ENCODE peak calls at places on chromosome 9, in nine cellular contexts. One of them, this sample, is unnamed.

GRCh38 chr9:35520404-35520790 is 30.5 kb downstream of the RUSC2 start:
- DNase-seq in WTC11: no peak
- DNase-seq in prostate gland: no peak
- DNase-seq in AG09309: no peak
- DNase-seq in left ventricle myocardium inferior: no peak
- DNase-seq in cardiac fibroblast: no peak
- DNase-seq in GM20000: no peak
- DNase-seq in Calu3: no peak
- DNase-seq in cardiac muscle cell: no peak
- DNase-seq in this sample: no peak

GRCh38 chr9:128027166-128027539 is 40.0 kb downstream of the NAIF1 start:
- DNase-seq in WTC11: no peak
- DNase-seq in AG09309: no peak
- DNase-seq in left ventricle myocardium inferior: no peak
- DNase-seq in cardiac muscle cell: peak
- DNase-seq in prostate gland: no peak
- DNase-seq in cardiac fibroblast: peak
- DNase-seq in Calu3: no peak
- DNase-seq in GM20000: no peak
- DNase-seq in this sample: no peak

GRCh38 chr9:105401651-105402050 is 46.2 kb upstream of the FSD1L start:
- DNase-seq in cardiac muscle cell: peak
- DNase-seq in WTC11: no peak
- DNase-seq in cardiac fibroblast: peak
- DNase-seq in AG09309: no peak
- DNase-seq in prostate gland: no peak
- DNase-seq in GM20000: no peak
- DNase-seq in left ventricle myocardium inferior: no peak
- DNase-seq in Calu3: no peak
- DNase-seq in this sample: no peak

GRCh38 chr9:93824386-93825294 is 130.5 kb downstream of the BARX1 start:
- DNase-seq in left ventricle myocardium inferior: no peak
- DNase-seq in GM20000: peak
- DNase-seq in cardiac fibroblast: no peak
- DNase-seq in Calu3: no peak
- DNase-seq in cardiac muscle cell: no peak
- DNase-seq in prostate gland: no peak
- DNase-seq in AG09309: no peak
- DNase-seq in WTC11: no peak
- DNase-seq in this sample: no peak

GRCh38 chr9:99807276-99807852 is 14.3 kb upstream of the NR4A3 start:
- DNase-seq in WTC11: peak
- DNase-seq in left ventricle myocardium inferior: peak
- DNase-seq in cardiac muscle cell: peak
- DNase-seq in prostate gland: peak
- DNase-seq in cardiac fibroblast: peak
- DNase-seq in AG09309: no peak
- DNase-seq in Calu3: peak
- DNase-seq in GM20000: peak
- DNase-seq in this sample: peak

GRCh38 chr9:93496285-93496684 is 42.9 kb upstream of the FAM120AOS start:
- DNase-seq in AG09309: no peak
- DNase-seq in cardiac muscle cell: no peak
- DNase-seq in cardiac fibroblast: no peak
- DNase-seq in prostate gland: no peak
- DNase-seq in left ventricle myocardium inferior: no peak
- DNase-seq in Calu3: no peak
- DNase-seq in GM20000: no peak
- DNase-seq in WTC11: no peak
- DNase-seq in this sample: no peak

GRCh38 chr9:6944093-6944551 is 186.3 kb downstream of the KDM4C start:
- DNase-seq in WTC11: no peak
- DNase-seq in Calu3: no peak
- DNase-seq in AG09309: peak
- DNase-seq in GM20000: no peak
- DNase-seq in left ventricle myocardium inferior: no peak
- DNase-seq in prostate gland: no peak
- DNase-seq in cardiac muscle cell: peak
- DNase-seq in cardiac fibroblast: peak
- DNase-seq in this sample: no peak

GRCh38 chr9:2655411-2655901 is 33.9 kb downstream of the VLDLR start:
- DNase-seq in left ventricle myocardium inferior: no peak
- DNase-seq in prostate gland: no peak
- DNase-seq in cardiac fibroblast: peak
- DNase-seq in AG09309: peak
- DNase-seq in WTC11: no peak
- DNase-seq in cardiac muscle cell: peak
- DNase-seq in GM20000: peak
- DNase-seq in Calu3: no peak
- DNase-seq in this sample: peak

GRCh38 chr9:79574166-79574565 is 2.4 kb downstream of the TLE4 start:
- DNase-seq in left ventricle myocardium inferior: no peak
- DNase-seq in prostate gland: no peak
- DNase-seq in GM20000: no peak
- DNase-seq in WTC11: no peak
- DNase-seq in AG09309: no peak
- DNase-seq in cardiac fibroblast: no peak
- DNase-seq in cardiac muscle cell: no peak
- DNase-seq in Calu3: no peak
- DNase-seq in this sample: no peak

GRCh38 chr9:126592461-126592860 is 21.3 kb upstream of the LMX1B start:
- DNase-seq in Calu3: no peak
- DNase-seq in cardiac fibroblast: no peak
- DNase-seq in prostate gland: no peak
- DNase-seq in AG09309: no peak
- DNase-seq in left ventricle myocardium inferior: no peak
- DNase-seq in WTC11: no peak
- DNase-seq in cardiac muscle cell: no peak
- DNase-seq in GM20000: no peak
- DNase-seq in this sample: no peak

GRCh38 chr9:81534138-81534865 is 155.0 kb downstream of the TLE1 start:
- DNase-seq in prostate gland: no peak
- DNase-seq in cardiac fibroblast: no peak
- DNase-seq in cardiac muscle cell: no peak
- DNase-seq in left ventricle myocardium inferior: no peak
- DNase-seq in GM20000: no peak
- DNase-seq in WTC11: no peak
- DNase-seq in AG09309: no peak
- DNase-seq in Calu3: no peak
- DNase-seq in this sample: no peak

GRCh38 chr9:700365-701282 is 140.9 kb upstream of the DMRT1 start:
- DNase-seq in WTC11: no peak
- DNase-seq in prostate gland: no peak
- DNase-seq in GM20000: no peak
- DNase-seq in AG09309: no peak
- DNase-seq in cardiac fibroblast: no peak
- DNase-seq in Calu3: no peak
- DNase-seq in left ventricle myocardium inferior: no peak
- DNase-seq in cardiac muscle cell: no peak
- DNase-seq in this sample: no peak

GRCh38 chr9:93232388-93232965 is 48.5 kb downstream of the WNK2 start:
- DNase-seq in cardiac muscle cell: no peak
- DNase-seq in left ventricle myocardium inferior: no peak
- DNase-seq in AG09309: no peak
- DNase-seq in prostate gland: no peak
- DNase-seq in GM20000: no peak
- DNase-seq in cardiac fibroblast: no peak
- DNase-seq in WTC11: no peak
- DNase-seq in Calu3: no peak
- DNase-seq in this sample: no peak

GRCh38 chr9:116873937-116874900 is 187.1 kb downstream of the TRIM32 start:
- DNase-seq in Calu3: no peak
- DNase-seq in cardiac fibroblast: no peak
- DNase-seq in GM20000: no peak
- DNase-seq in cardiac muscle cell: no peak
- DNase-seq in left ventricle myocardium inferior: no peak
- DNase-seq in AG09309: no peak
- DNase-seq in WTC11: no peak
- DNase-seq in prostate gland: no peak
- DNase-seq in this sample: no peak

GRCh38 chr9:37001461-37001860 is 32.6 kb downstream of the PAX5 start:
- DNase-seq in left ventricle myocardium inferior: no peak
- DNase-seq in prostate gland: no peak
- DNase-seq in WTC11: no peak
- DNase-seq in cardiac fibroblast: no peak
- DNase-seq in GM20000: peak
- DNase-seq in AG09309: no peak
- DNase-seq in Calu3: no peak
- DNase-seq in cardiac muscle cell: no peak
- DNase-seq in this sample: no peak

GRCh38 chr9:34079181-34079580 is 30.5 kb upstream of the UBAP2 start:
- DNase-seq in cardiac fibroblast: no peak
- DNase-seq in left ventricle myocardium inferior: no peak
- DNase-seq in GM20000: no peak
- DNase-seq in cardiac muscle cell: no peak
- DNase-seq in Calu3: no peak
- DNase-seq in WTC11: no peak
- DNase-seq in AG09309: no peak
- DNase-seq in prostate gland: no peak
- DNase-seq in this sample: no peak

GRCh38 chr9:3467593-3468219 is 58.1 kb downstream of the RFX3 start:
- DNase-seq in prostate gland: peak
- DNase-seq in left ventricle myocardium inferior: peak
- DNase-seq in WTC11: peak
- DNase-seq in AG09309: peak
- DNase-seq in Calu3: peak
- DNase-seq in cardiac fibroblast: peak
- DNase-seq in cardiac muscle cell: peak
- DNase-seq in GM20000: peak
- DNase-seq in this sample: peak

GRCh38 chr9:126327750-126328120 is 1.1 kb downstream of the MVB12B start:
- DNase-seq in GM20000: no peak
- DNase-seq in WTC11: no peak
- DNase-seq in AG09309: no peak
- DNase-seq in cardiac fibroblast: no peak
- DNase-seq in left ventricle myocardium inferior: no peak
- DNase-seq in prostate gland: no peak
- DNase-seq in cardiac muscle cell: no peak
- DNase-seq in Calu3: no peak
- DNase-seq in this sample: no peak

GRCh38 chr9:122346478-122347347 is 24.1 kb upstream of the PTGS1 start:
- DNase-seq in GM20000: peak
- DNase-seq in Calu3: peak
- DNase-seq in AG09309: no peak
- DNase-seq in prostate gland: peak
- DNase-seq in left ventricle myocardium inferior: peak
- DNase-seq in cardiac muscle cell: peak
- DNase-seq in cardiac fibroblast: peak
- DNase-seq in WTC11: peak
- DNase-seq in this sample: peak

GRCh38 chr9:133658442-133659431 is 22.6 kb downstream of the DBH start:
- DNase-seq in left ventricle myocardium inferior: peak
- DNase-seq in cardiac muscle cell: peak
- DNase-seq in cardiac fibroblast: peak
- DNase-seq in Calu3: peak
- DNase-seq in WTC11: peak
- DNase-seq in prostate gland: peak
- DNase-seq in AG09309: no peak
- DNase-seq in GM20000: no peak
- DNase-seq in this sample: no peak
- TF ChIP-seq CTCF in left ventricle myocardium inferior: no peak
- TF ChIP-seq CTCF in cardiac muscle cell: no peak
- TF ChIP-seq CTCF in cardiac fibroblast: no peak
- TF ChIP-seq CTCF in Calu3: no peak
- TF ChIP-seq CTCF in WTC11: no peak
- TF ChIP-seq CTCF in prostate gland: no peak
- TF ChIP-seq CTCF in AG09309: no peak
- TF ChIP-seq CTCF in GM20000: no peak
- TF ChIP-seq CTCF in this sample: no peak

DNA sequence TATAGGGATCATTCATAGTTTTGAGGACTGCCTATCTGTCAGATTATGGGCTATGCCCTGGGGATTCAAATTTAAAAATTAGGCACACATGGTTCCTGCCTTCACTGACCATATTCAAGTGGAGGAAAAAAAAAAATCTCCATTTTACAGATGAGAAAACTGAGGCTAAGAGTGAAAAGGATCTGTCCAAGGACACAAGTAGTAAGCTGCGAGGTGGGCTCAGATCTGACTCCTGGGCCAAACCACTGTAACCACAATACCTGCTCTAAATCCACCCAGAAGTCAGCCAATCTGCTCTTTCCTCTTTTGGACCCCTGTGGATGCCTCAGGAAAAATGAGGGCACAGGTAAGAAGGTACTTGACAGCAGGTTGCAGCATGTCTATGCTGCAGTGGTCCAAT is 2.8 kb upstream of the TOR1A start:
- DNase-seq in AG09309: no peak
- DNase-seq in WTC11: no peak
- DNase-seq in cardiac fibroblast: no peak
- DNase-seq in GM20000: no peak
- DNase-seq in Calu3: no peak
- DNase-seq in prostate gland: no peak
- DNase-seq in cardiac muscle cell: no peak
- DNase-seq in left ventricle myocardium inferior: no peak
- DNase-seq in this sample: no peak
- TF ChIP-seq CTCF in AG09309: no peak
- TF ChIP-seq CTCF in WTC11: no peak
- TF ChIP-seq CTCF in cardiac fibroblast: no peak
- TF ChIP-seq CTCF in GM20000: no peak
- TF ChIP-seq CTCF in Calu3: no peak
- TF ChIP-seq CTCF in prostate gland: no peak
- TF ChIP-seq CTCF in cardiac muscle cell: no peak
- TF ChIP-seq CTCF in left ventricle myocardium inferior: no peak
- TF ChIP-seq CTCF in this sample: no peak

GRCh38 chr9:83231039-83231438 is 168.1 kb upstream of the RASEF start:
- DNase-seq in GM20000: no peak
- DNase-seq in prostate gland: no peak
- DNase-seq in cardiac muscle cell: peak
- DNase-seq in left ventricle myocardium inferior: no peak
- DNase-seq in Calu3: no peak
- DNase-seq in WTC11: no peak
- DNase-seq in AG09309: no peak
- DNase-seq in cardiac fibroblast: no peak
- DNase-seq in this sample: no peak
- TF ChIP-seq CTCF in GM20000: no peak
- TF ChIP-seq CTCF in prostate gland: no peak
- TF ChIP-seq CTCF in cardiac muscle cell: peak
- TF ChIP-seq CTCF in left ventricle myocardium inferior: peak
- TF ChIP-seq CTCF in Calu3: no peak
- TF ChIP-seq CTCF in WTC11: no peak
- TF ChIP-seq CTCF in AG09309: peak
- TF ChIP-seq CTCF in cardiac fibroblast: peak
- TF ChIP-seq CTCF in this sample: no peak

GRCh38 chr9:134641173-134641985 is at the start of gene COL5A1:
- DNase-seq in cardiac muscle cell: peak
- DNase-seq in prostate gland: peak
- DNase-seq in GM20000: no peak
- DNase-seq in AG09309: peak
- DNase-seq in left ventricle myocardium inferior: peak
- DNase-seq in Calu3: no peak
- DNase-seq in WTC11: peak
- DNase-seq in cardiac fibroblast: peak
- DNase-seq in this sample: no peak
- TF ChIP-seq CTCF in cardiac muscle cell: no peak
- TF ChIP-seq CTCF in prostate gland: peak
- TF ChIP-seq CTCF in GM20000: no peak
- TF ChIP-seq CTCF in AG09309: no peak
- TF ChIP-seq CTCF in left ventricle myocardium inferior: peak
- TF ChIP-seq CTCF in Calu3: no peak
- TF ChIP-seq CTCF in WTC11: no peak
- TF ChIP-seq CTCF in cardiac fibroblast: no peak
- TF ChIP-seq CTCF in this sample: no peak